ENCODE peak calls at places on chromosomes 2 and 18, in four cellular contexts. One of them, this sample, is unnamed.

GRCh38 chr2:32865399-32866068 is 81.2 kb upstream of the LTBP1 start:
- DNase-seq in cardiac fibroblast: peak
- DNase-seq in psoas muscle: no peak
- DNase-seq in ovary: no peak
- DNase-seq in this sample: no peak

GRCh38 chr2:213237787-213238186 is 46.5 kb upstream of the SPAG16 start:
- DNase-seq in cardiac fibroblast: peak
- DNase-seq in psoas muscle: no peak
- DNase-seq in ovary: no peak
- DNase-seq in this sample: no peak

GRCh38 chr2:241692448-241692847 is 5.8 kb upstream of the DTYMK start:
- DNase-seq in cardiac fibroblast: peak
- DNase-seq in psoas muscle: no peak
- DNase-seq in ovary: no peak
- DNase-seq in this sample: no peak

GRCh38 chr2:159755788-159756187 is 42.2 kb downstream of the CD302 start:
- DNase-seq in cardiac fibroblast: peak
- DNase-seq in psoas muscle: no peak
- DNase-seq in ovary: no peak
- DNase-seq in this sample: no peak

GRCh38 chr18:57792741-57793629 is 10.1 kb downstream of the ATP8B1 start:
- DNase-seq in cardiac fibroblast: peak
- DNase-seq in psoas muscle: no peak
- DNase-seq in ovary: no peak
- DNase-seq in this sample: no peak

GRCh38 chr2:113175101-113175628 is 1.4 kb downstream of the PSD4 start:
- DNase-seq in cardiac fibroblast: no peak
- DNase-seq in psoas muscle: no peak
- DNase-seq in ovary: no peak
- DNase-seq in this sample: no peak

GRCh38 chr18:69233465-69234054 is 167.1 kb upstream of the DOK6 start:
- DNase-seq in cardiac fibroblast: no peak
- DNase-seq in psoas muscle: no peak
- DNase-seq in ovary: no peak
- DNase-seq in this sample: no peak

GRCh38 chr18:78526923-78527775 is 452.5 kb upstream of the SALL3 start:
- DNase-seq in cardiac fibroblast: no peak
- DNase-seq in psoas muscle: no peak
- DNase-seq in ovary: no peak
- DNase-seq in this sample: no peak

GRCh38 chr2:136175466-136175865 is 57.5 kb upstream of the CXCR4 start:
- DNase-seq in cardiac fibroblast: no peak
- DNase-seq in psoas muscle: no peak
- DNase-seq in ovary: no peak
- DNase-seq in this sample: no peak

GRCh38 chr2:5592906-5593305 is 99.3 kb upstream of the SOX11 start:
- DNase-seq in cardiac fibroblast: no peak
- DNase-seq in psoas muscle: no peak
- DNase-seq in ovary: no peak
- DNase-seq in this sample: no peak

GRCh38 chr2:95351080-95351915 is 51.2 kb upstream of the FAHD2A start:
- DNase-seq in cardiac fibroblast: no peak
- DNase-seq in psoas muscle: no peak
- DNase-seq in ovary: peak
- DNase-seq in this sample: peak

GRCh38 chr2:188665196-188665595 is 309.0 kb upstream of the COL3A1 start:
- DNase-seq in cardiac fibroblast: peak
- DNase-seq in psoas muscle: no peak
- DNase-seq in ovary: no peak
- DNase-seq in this sample: no peak

GRCh38 chr18:21241224-21242131 is 554 bp upstream of the GREB1L start:
- DNase-seq in cardiac fibroblast: no peak
- DNase-seq in psoas muscle: peak
- DNase-seq in ovary: peak
- DNase-seq in this sample: no peak

GRCh38 chr2:127093648-127094210 is 13.2 kb downstream of the BIN1 start:
- DNase-seq in cardiac fibroblast: no peak
- DNase-seq in psoas muscle: no peak
- DNase-seq in ovary: no peak
- DNase-seq in this sample: peak

GRCh38 chr2:127094509-127095366 is 12.2 kb downstream of the BIN1 start:
- DNase-seq in cardiac fibroblast: peak
- DNase-seq in psoas muscle: peak
- DNase-seq in ovary: peak
- DNase-seq in this sample: peak

GRCh38 chr2:127092306-127092705 is 14.6 kb downstream of the BIN1 start:
- DNase-seq in cardiac fibroblast: no peak
- DNase-seq in psoas muscle: peak
- DNase-seq in ovary: no peak
- DNase-seq in this sample: no peak

GRCh38 chr2:127091886-127092285 is 15.1 kb downstream of the BIN1 start:
- DNase-seq in cardiac fibroblast: no peak
- DNase-seq in psoas muscle: no peak
- DNase-seq in ovary: no peak
- DNase-seq in this sample: no peak

DNA sequence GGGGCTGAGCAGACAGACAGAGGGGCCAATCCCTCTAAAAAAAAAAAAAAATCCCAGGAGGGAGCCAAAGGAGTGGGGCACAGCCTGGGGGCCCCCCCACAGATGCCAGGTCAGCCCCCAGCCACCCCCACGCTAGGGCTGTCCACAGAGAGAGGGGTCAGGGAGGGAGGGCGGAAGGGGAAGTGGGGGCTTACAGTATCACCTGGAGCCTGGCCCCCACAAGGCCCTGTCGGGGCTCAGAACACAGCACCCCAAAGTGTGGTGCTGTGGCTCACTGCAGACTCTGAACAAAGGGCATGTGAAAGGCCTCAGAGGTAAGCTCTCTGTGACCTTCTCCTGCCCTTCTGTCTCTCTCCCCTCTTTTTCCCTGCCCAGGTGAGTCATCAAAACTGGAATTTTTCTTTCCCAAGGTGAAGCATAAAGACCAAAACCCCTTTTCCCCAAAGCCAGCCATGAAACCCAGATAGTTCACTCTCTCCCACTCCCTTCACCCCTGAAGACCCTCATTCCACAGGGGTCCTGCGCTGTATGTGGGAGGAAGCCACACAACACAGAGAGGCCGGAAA is 13.9 kb downstream of the BIN1 start:
- DNase-seq in cardiac fibroblast: no peak
- DNase-seq in psoas muscle: no peak
- DNase-seq in ovary: no peak
- DNase-seq in this sample: no peak
- H3K4me3 ChIP-seq in cardiac fibroblast: no peak
- H3K4me3 ChIP-seq in psoas muscle: peak
- H3K4me3 ChIP-seq in ovary: no peak
- H3K4me3 ChIP-seq in this sample: no peak

GRCh38 chr2:179427065-179427464 is 162.4 kb upstream of the SESTD1 start:
- DNase-seq in cardiac fibroblast: no peak
- DNase-seq in psoas muscle: no peak
- DNase-seq in ovary: no peak
- DNase-seq in this sample: no peak

GRCh38 chr2:179429597-179429996 is 165.0 kb upstream of the SESTD1 start:
- DNase-seq in cardiac fibroblast: no peak
- DNase-seq in psoas muscle: no peak
- DNase-seq in ovary: no peak
- DNase-seq in this sample: no peak

GRCh38 chr2:179428659-179429058 is 164.0 kb upstream of the SESTD1 start:
- DNase-seq in cardiac fibroblast: peak
- DNase-seq in psoas muscle: no peak
- DNase-seq in ovary: peak
- DNase-seq in this sample: no peak

GRCh38 chr2:179424571-179424970 is 159.9 kb upstream of the SESTD1 start:
- DNase-seq in cardiac fibroblast: no peak
- DNase-seq in psoas muscle: no peak
- DNase-seq in ovary: no peak
- DNase-seq in this sample: no peak

GRCh38 chr2:179429060-179429471 is 164.4 kb upstream of the SESTD1 start:
- DNase-seq in cardiac fibroblast: no peak
- DNase-seq in psoas muscle: no peak
- DNase-seq in ovary: peak
- DNase-seq in this sample: no peak
- H3K4me3 ChIP-seq in cardiac fibroblast: no peak
- H3K4me3 ChIP-seq in psoas muscle: no peak
- H3K4me3 ChIP-seq in ovary: no peak
- H3K4me3 ChIP-seq in this sample: peak

GRCh38 chr2:96508521-96509113 is 3.5 kb upstream of the NEURL3 start:
- DNase-seq in cardiac fibroblast: no peak
- DNase-seq in psoas muscle: no peak
- DNase-seq in ovary: no peak
- DNase-seq in this sample: no peak
- H3K4me3 ChIP-seq in cardiac fibroblast: no peak
- H3K4me3 ChIP-seq in psoas muscle: no peak
- H3K4me3 ChIP-seq in ovary: no peak
- H3K4me3 ChIP-seq in this sample: peak

DNA sequence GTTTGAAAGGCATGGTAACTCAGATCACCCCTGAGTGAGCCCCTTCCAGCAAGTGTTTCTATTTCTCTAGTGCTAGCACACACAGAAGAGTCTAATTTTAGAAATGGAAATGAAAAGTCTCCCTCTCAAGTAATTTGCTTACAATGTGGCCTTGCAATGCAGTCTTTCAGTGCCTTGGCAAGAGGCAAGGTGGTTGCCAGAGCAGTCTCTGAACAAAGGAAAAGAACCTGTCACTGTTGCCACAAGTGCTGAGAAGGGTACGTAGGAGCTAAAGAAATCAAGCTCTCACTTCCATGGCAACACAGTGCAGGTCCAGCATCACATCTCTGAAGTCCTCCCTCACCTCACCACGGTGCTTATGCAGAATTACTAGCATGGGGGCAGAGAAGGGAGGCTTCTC is 164.6 kb downstream of the CCDC85A start:
- DNase-seq in cardiac fibroblast: no peak
- DNase-seq in psoas muscle: no peak
- DNase-seq in ovary: no peak
- DNase-seq in this sample: no peak
- H3K4me3 ChIP-seq in cardiac fibroblast: no peak
- H3K4me3 ChIP-seq in psoas muscle: no peak
- H3K4me3 ChIP-seq in ovary: no peak
- H3K4me3 ChIP-seq in this sample: no peak

GRCh38 chr18:12779043-12779442 is 76.2 kb downstream of the PSMG2 start:
- DNase-seq in cardiac fibroblast: no peak
- DNase-seq in psoas muscle: no peak
- DNase-seq in ovary: no peak
- DNase-seq in this sample: no peak
- H3K4me3 ChIP-seq in cardiac fibroblast: no peak
- H3K4me3 ChIP-seq in psoas muscle: no peak
- H3K4me3 ChIP-seq in ovary: no peak
- H3K4me3 ChIP-seq in this sample: no peak

DNA sequence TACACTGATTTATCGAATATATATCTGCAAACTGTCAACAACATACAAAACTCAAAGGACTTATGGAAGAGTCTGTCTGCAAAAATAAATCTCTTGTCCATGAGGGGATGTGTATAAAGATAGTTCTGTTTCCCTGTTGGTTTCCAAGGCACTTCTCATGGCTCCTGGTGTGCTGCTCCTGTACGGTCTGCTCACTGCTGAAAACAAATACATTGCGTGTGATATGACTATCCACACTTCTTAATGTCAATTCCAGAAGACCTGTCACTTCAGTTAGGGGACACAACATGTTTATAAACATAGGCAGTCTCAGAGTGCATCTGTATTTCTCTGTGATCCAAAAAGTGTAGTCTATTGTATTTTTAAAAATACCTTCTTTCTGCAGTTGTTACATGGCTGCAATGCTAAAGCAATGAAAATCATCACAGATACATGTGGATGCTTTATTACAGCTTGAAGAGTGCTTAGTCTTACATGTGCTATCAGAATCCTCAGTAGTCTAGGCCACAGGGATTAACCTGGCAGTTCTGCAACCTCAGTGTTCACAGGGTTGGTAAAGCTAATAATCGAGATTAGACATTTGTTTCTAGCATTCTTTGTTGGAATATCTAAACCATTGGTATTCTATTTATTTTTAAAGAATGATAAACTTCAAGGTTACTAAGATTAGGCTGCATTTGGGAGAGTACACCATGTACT is 7.8 kb downstream of the ALKAL2 start:
- DNase-seq in cardiac fibroblast: no peak
- DNase-seq in psoas muscle: no peak
- DNase-seq in ovary: no peak
- DNase-seq in this sample: no peak
- H3K4me3 ChIP-seq in cardiac fibroblast: no peak
- H3K4me3 ChIP-seq in psoas muscle: no peak
- H3K4me3 ChIP-seq in ovary: no peak
- H3K4me3 ChIP-seq in this sample: no peak

GRCh38 chr2:161165811-161166210 is 5.6 kb downstream of the TANK start:
- DNase-seq in cardiac fibroblast: no peak
- DNase-seq in psoas muscle: no peak
- DNase-seq in ovary: no peak
- DNase-seq in this sample: no peak
- H3K4me3 ChIP-seq in cardiac fibroblast: no peak
- H3K4me3 ChIP-seq in psoas muscle: no peak
- H3K4me3 ChIP-seq in ovary: no peak
- H3K4me3 ChIP-seq in this sample: no peak

This sample was measured in heart left ventricle.